ENCODE peak calls at places on chromosomes 11 and 22, in nine cellular contexts. T, R, A, W, S, F, X, N and C are unnamed samples.

GRCh38 chr22:27636716-27637503 is 164.6 kb downstream of the MN1 start:
- DNase-seq in T (peak; percentile 51), R (no peak), A (no peak), W (no peak), S (no peak), F (no peak), X (no peak), N (no peak), C (no peak)

GRCh38 chr11:12103411-12104225 is 6.8 kb upstream of the MICAL2 start:
- DNase-seq in T (no peak), R (no peak), A (no peak), W (peak; percentile 68), S (no peak), F (no peak), X (no peak), N (no peak), C (no peak)

GRCh38 chr11:35935390-35935789 is 8.5 kb upstream of the LDLRAD3 start:
- DNase-seq in T (no peak), R (no peak), A (no peak), W (no peak), S (no peak), F (no peak), X (no peak), N (no peak), C (no peak)

GRCh38 chr11:46410021-46410420 is 18.4 kb upstream of the CHRM4 start:
- DNase-seq in T (no peak), R (no peak), A (peak; percentile 79), W (no peak), S (no peak), F (no peak), X (peak; percentile 33), N (no peak), C (peak; percentile 84)

GRCh38 chr11:13043912-13044628 is 35.0 kb downstream of the RASSF10 start:
- DNase-seq in T (no peak), R (no peak), A (no peak), W (no peak), S (no peak), F (no peak), X (no peak), N (no peak), C (no peak)

GRCh38 chr11:132257861-132258260 is 887.4 kb downstream of the NTM start:
- DNase-seq in T (no peak), R (no peak), A (no peak), W (no peak), S (no peak), F (no peak), X (no peak), N (no peak), C (no peak)

GRCh38 chr11:107858217-107859070 is at the start of gene SLC35F2:
- DNase-seq in T (peak; percentile 60), R (peak; percentile 91), A (peak; percentile 89), W (peak; percentile 92), S (peak; percentile 85), F (peak; percentile 92), X (peak; percentile 55), N (peak; percentile 52), C (peak; percentile 92)

GRCh38 chr11:120304526-120304925 is 20.6 kb upstream of the TLCD5 start:
- DNase-seq in T (no peak), R (no peak), A (no peak), W (no peak), S (no peak), F (no peak), X (peak; percentile 13), N (no peak), C (no peak)

GRCh38 chr11:57248780-57249383 is 11.8 kb upstream of the APLNR start:
- DNase-seq in T (peak; percentile 69), R (peak; percentile 49), A (peak; percentile 89), W (peak; percentile 92), S (peak; percentile 63), F (no peak), X (peak; percentile 81), N (peak; percentile 32), C (peak; percentile 95)

GRCh38 chr11:5684627-5685362 is at the start of gene TRIM5:
- DNase-seq in T (peak; percentile 76), R (peak; percentile 81), A (peak; percentile 82), W (peak; percentile 96), S (peak; percentile 87), F (peak; percentile 71), X (peak; percentile 98), N (peak; percentile 95), C (peak; percentile 91)

GRCh38 chr11:87628161-87628560 is 547.1 kb downstream of the RAB38 start:
- DNase-seq in T (no peak), R (no peak), A (peak; percentile 33), W (no peak), S (no peak), F (no peak), X (no peak), N (no peak), C (peak; percentile 68)

GRCh38 chr11:2708757-2709281 is 9.0 kb upstream of the KCNQ1OT1 start:
- DNase-seq in T (peak; percentile 24), R (no peak), A (no peak), W (no peak), S (no peak), F (no peak), X (peak; percentile 81), N (no peak), C (no peak)

GRCh38 chr11:116457336-116458007 is 315.3 kb downstream of the BUD13 start:
- DNase-seq in T (no peak), R (no peak), A (peak; percentile 76), W (no peak), S (no peak), F (no peak), X (no peak), N (no peak), C (peak; percentile 88)

GRCh38 chr22:30453731-30454510 is 17.9 kb downstream of the SEC14L3 start:
- DNase-seq in T (no peak), R (no peak), A (peak; percentile 50), W (no peak), S (no peak), F (no peak), X (peak; percentile 59), N (no peak), C (peak; percentile 60)
- H3K4me3 ChIP-seq in T (no peak overlapping the region), R (no peak overlapping the region), A (no peak overlapping the region), W (no peak overlapping the region), S (no peak overlapping the region), F (no peak overlapping the region), X (no peak overlapping the region), N (no peak overlapping the region), C (no peak overlapping the region)

GRCh38 chr22:46798366-46799057 is 36.1 kb downstream of the TBC1D22A start:
- DNase-seq in T (peak; percentile 77), R (peak; percentile 78), A (peak; percentile 82), W (peak; percentile 92), S (peak; percentile 82), F (peak; percentile 75), X (peak; percentile 82), N (peak; percentile 70), C (peak; percentile 95)

GRCh38 chr22:46799626-46800025 is 37.2 kb downstream of the TBC1D22A start:
- DNase-seq in T (no peak), R (no peak), A (no peak), W (peak; percentile 50), S (no peak), F (no peak), X (no peak), N (no peak), C (peak; percentile 10)

GRCh38 chr22:46797355-46797754 is 34.9 kb downstream of the TBC1D22A start:
- DNase-seq in T (no peak), R (peak; percentile 38), A (no peak), W (peak; percentile 86), S (no peak), F (no peak), X (peak; percentile 43), N (peak; percentile 47), C (peak; percentile 63)

GRCh38 chr22:46796566-46797195 is 34.2 kb downstream of the TBC1D22A start:
- DNase-seq in T (no peak), R (no peak), A (no peak), W (peak; percentile 73), S (no peak), F (no peak), X (no peak), N (no peak), C (peak; percentile 35)

GRCh38 chr22:46798041-46798365 is 35.6 kb downstream of the TBC1D22A start:
- DNase-seq in T (no peak), R (no peak), A (no peak), W (peak; percentile 68), S (no peak), F (no peak), X (no peak), N (no peak), C (no peak)
- H3K4me3 ChIP-seq in T (no peak overlapping the region), R (no peak overlapping the region), A (no peak overlapping the region), W (no peak overlapping the region), S (no peak overlapping the region), F (no peak overlapping the region), X (no peak overlapping the region), N (no peak overlapping the region), C (no peak overlapping the region)

GRCh38 chr11:128824199-128825049 is 42.7 kb downstream of the KCNJ1 start:
- DNase-seq in T (no peak), R (no peak), A (no peak), W (peak; percentile 79), S (no peak), F (no peak), X (peak; percentile 16), N (no peak), C (no peak)
- H3K4me3 ChIP-seq in T (peak overlapping the region; percentile 36), R (no peak overlapping the region), A (no peak overlapping the region), W (no peak overlapping the region), S (no peak overlapping the region), F (no peak overlapping the region), X (no peak overlapping the region), N (no peak overlapping the region), C (no peak overlapping the region)

GRCh38 chr11:66345316-66345649 is 379 bp upstream of the BRMS1 start:
- DNase-seq in T (no peak), R (no peak), A (no peak), W (no peak), S (no peak), F (no peak), X (no peak), N (no peak), C (no peak)

GRCh38 chr11:66347425-66348276 is at the start of gene B4GAT1:
- DNase-seq in T (peak; percentile 76), R (peak; percentile 79), A (peak; percentile 90), W (peak; percentile 96), S (peak; percentile 89), F (peak; percentile 87), X (peak; percentile 93), N (peak; percentile 88), C (peak; percentile 93)

GRCh38 chr11:66344550-66345315 is at the start of gene BRMS1:
- DNase-seq in T (peak; percentile 98), R (peak; percentile 96), A (peak; percentile 99), W (peak; percentile 99), S (peak; percentile 99), F (peak; percentile 89), X (peak; percentile 97), N (peak; percentile 97), C (peak; percentile 98)

GRCh38 chr11:66346476-66347424 is 679 bp downstream of the B4GAT1 start:
- DNase-seq in T (no peak), R (no peak), A (peak; percentile 41), W (peak; percentile 86), S (no peak), F (no peak), X (no peak), N (no peak), C (no peak)

DNA sequence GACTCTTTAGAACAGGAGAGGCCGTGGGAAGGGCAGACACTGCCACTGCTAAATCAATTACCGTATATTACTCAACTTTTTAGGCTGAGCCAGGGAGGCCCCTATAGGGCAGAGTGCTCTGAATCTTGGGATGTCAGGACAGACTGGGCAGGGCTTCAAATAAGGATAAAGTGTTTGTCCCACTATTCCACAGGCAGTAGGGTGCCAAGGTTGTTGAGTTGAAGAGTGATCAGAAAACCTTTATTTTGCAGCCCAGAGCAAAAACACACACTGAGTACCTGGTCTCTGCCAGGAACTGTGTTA is 1.6 kb upstream of the B4GAT1 start:
- DNase-seq in T (no peak), R (no peak), A (no peak), W (no peak), S (no peak), F (no peak), X (no peak), N (no peak), C (no peak)
- H3K4me3 ChIP-seq in T (no peak overlapping the region), R (no peak overlapping the region), A (no peak overlapping the region), W (no peak overlapping the region), S (no peak overlapping the region), F (no peak overlapping the region), X (no peak overlapping the region), N (no peak overlapping the region), C (no peak overlapping the region)